ENCODE peak calls at places on chromosome 11, in four cellular contexts. Q, U, O and X are unnamed samples.

GRCh38 chr11:131767421-131767820 is 397.0 kb downstream of the NTM start:
- DNase-seq in Q (no peak), U (no peak), O (no peak), X (no peak)

GRCh38 chr11:118984825-118985224 is 13.1 kb upstream of the CENATAC start:
- DNase-seq in Q (no peak), U (no peak), O (no peak), X (peak)

GRCh38 chr11:118622376-118623290 is 15.2 kb downstream of the PHLDB1 start:
- DNase-seq in Q (no peak), U (no peak), O (peak), X (peak)

GRCh38 chr11:32437406-32438345 is 2.3 kb upstream of the WT1 start:
- DNase-seq in Q (no peak), U (no peak), O (no peak), X (peak)

GRCh38 chr11:128235958-128236357 is 351.4 kb downstream of the ETS1 start:
- DNase-seq in Q (no peak), U (no peak), O (no peak), X (peak)

GRCh38 chr11:74444173-74444832 is 23.0 kb downstream of the KCNE3 start:
- DNase-seq in Q (no peak), U (no peak), O (no peak), X (no peak)

GRCh38 chr11:59207988-59208432 is 4.7 kb downstream of the MPEG1 start:
- DNase-seq in Q (no peak), U (no peak), O (no peak), X (peak)

GRCh38 chr11:107713009-107713408 is 1.2 kb upstream of the SLN start:
- DNase-seq in Q (no peak), U (no peak), O (no peak), X (no peak)

GRCh38 chr11:69642549-69642912 is 1.6 kb downstream of the CCND1 start:
- DNase-seq in Q (no peak), U (no peak), O (no peak), X (no peak)